ENCODE peak calls at places on chromosomes 5 and 9, in five cellular contexts. One of them, this sample, is unnamed.

GRCh38 chr5:169303119-169303515 is 2.2 kb upstream of the SLIT3 start:
- DNase-seq in anterior cingulate cortex: no peak
- DNase-seq in Caki2: no peak
- DNase-seq in heart left ventricle: no peak
- DNase-seq in iris pigment epithelial cell: no peak
- DNase-seq in this sample: no peak

GRCh38 chr5:135545115-135545514 is 9.4 kb upstream of the NEUROG1 start:
- DNase-seq in anterior cingulate cortex: no peak
- DNase-seq in iris pigment epithelial cell: no peak
- DNase-seq in Caki2: no peak
- DNase-seq in heart left ventricle: no peak
- DNase-seq in this sample: no peak

GRCh38 chr9:85040141-85040540 is 370.6 kb downstream of the NTRK2 start:
- DNase-seq in heart left ventricle: no peak
- DNase-seq in iris pigment epithelial cell: no peak
- DNase-seq in anterior cingulate cortex: peak
- DNase-seq in Caki2: no peak
- DNase-seq in this sample: no peak

GRCh38 chr5:122756263-122756911 is 18.5 kb upstream of the SNX2 start:
- DNase-seq in heart left ventricle: no peak
- DNase-seq in Caki2: no peak
- DNase-seq in anterior cingulate cortex: no peak
- DNase-seq in iris pigment epithelial cell: peak
- DNase-seq in this sample: peak

GRCh38 chr9:23372703-23373102 is 453.3 kb downstream of the ELAVL2 start:
- DNase-seq in Caki2: no peak
- DNase-seq in iris pigment epithelial cell: no peak
- DNase-seq in heart left ventricle: no peak
- DNase-seq in anterior cingulate cortex: no peak
- DNase-seq in this sample: no peak

GRCh38 chr5:180172447-180173197 is 36.4 kb downstream of the RASGEF1C start:
- DNase-seq in Caki2: no peak
- DNase-seq in iris pigment epithelial cell: no peak
- DNase-seq in heart left ventricle: peak
- DNase-seq in anterior cingulate cortex: peak
- DNase-seq in this sample: peak

GRCh38 chr5:54013556-54014157 is 296.7 kb downstream of the ARL15 start:
- DNase-seq in heart left ventricle: peak
- DNase-seq in iris pigment epithelial cell: peak
- DNase-seq in anterior cingulate cortex: no peak
- DNase-seq in Caki2: peak
- DNase-seq in this sample: no peak

GRCh38 chr5:135488727-135489465 is 36.7 kb upstream of the TIFAB start:
- DNase-seq in anterior cingulate cortex: peak
- DNase-seq in Caki2: peak
- DNase-seq in heart left ventricle: no peak
- DNase-seq in iris pigment epithelial cell: peak
- DNase-seq in this sample: no peak

GRCh38 chr5:147935032-147935431 is 28.7 kb upstream of the C5orf46 start:
- DNase-seq in Caki2: peak
- DNase-seq in iris pigment epithelial cell: peak
- DNase-seq in anterior cingulate cortex: no peak
- DNase-seq in heart left ventricle: no peak
- DNase-seq in this sample: no peak

GRCh38 chr5:110852053-110852452 is 113.2 kb downstream of the SLC25A46 start:
- DNase-seq in heart left ventricle: no peak
- DNase-seq in anterior cingulate cortex: no peak
- DNase-seq in Caki2: no peak
- DNase-seq in iris pigment epithelial cell: peak
- DNase-seq in this sample: no peak

GRCh38 chr5:87076931-87077330 is 190.8 kb upstream of the RASA1 start:
- DNase-seq in Caki2: no peak
- DNase-seq in anterior cingulate cortex: no peak
- DNase-seq in heart left ventricle: no peak
- DNase-seq in iris pigment epithelial cell: peak
- DNase-seq in this sample: no peak

GRCh38 chr5:168286386-168286785 is 5.1 kb upstream of the WWC1 start:
- DNase-seq in Caki2: peak
- DNase-seq in heart left ventricle: no peak
- DNase-seq in iris pigment epithelial cell: no peak
- DNase-seq in anterior cingulate cortex: peak
- DNase-seq in this sample: peak

GRCh38 chr5:156271569-156271968 is 55.4 kb upstream of the SGCD start:
- DNase-seq in Caki2: no peak
- DNase-seq in heart left ventricle: peak
- DNase-seq in anterior cingulate cortex: no peak
- DNase-seq in iris pigment epithelial cell: no peak
- DNase-seq in this sample: no peak

GRCh38 chr9:6575324-6575758 is 70.2 kb downstream of the GLDC start:
- DNase-seq in heart left ventricle: no peak
- DNase-seq in anterior cingulate cortex: no peak
- DNase-seq in iris pigment epithelial cell: no peak
- DNase-seq in Caki2: no peak
- DNase-seq in this sample: peak

GRCh38 chr5:1063661-1064382 is 48.0 kb downstream of the SLC12A7 start:
- DNase-seq in Caki2: no peak
- DNase-seq in iris pigment epithelial cell: no peak
- DNase-seq in heart left ventricle: no peak
- DNase-seq in anterior cingulate cortex: no peak
- DNase-seq in this sample: no peak

GRCh38 chr5:65866837-65867508 is 59.4 kb upstream of the ERBIN start:
- DNase-seq in anterior cingulate cortex: no peak
- DNase-seq in iris pigment epithelial cell: no peak
- DNase-seq in Caki2: no peak
- DNase-seq in heart left ventricle: no peak
- DNase-seq in this sample: no peak

GRCh38 chr5:98907951-98908350 is 20.9 kb downstream of the CHD1 start:
- DNase-seq in anterior cingulate cortex: no peak
- DNase-seq in heart left ventricle: no peak
- DNase-seq in iris pigment epithelial cell: no peak
- DNase-seq in Caki2: no peak
- DNase-seq in this sample: no peak

GRCh38 chr5:135075621-135076585 is 41.9 kb upstream of the PITX1 start:
- DNase-seq in iris pigment epithelial cell: peak
- DNase-seq in heart left ventricle: no peak
- DNase-seq in Caki2: no peak
- DNase-seq in anterior cingulate cortex: no peak
- DNase-seq in this sample: no peak

GRCh38 chr9:37904647-37905505 is 949 bp upstream of the SLC25A51 start:
- DNase-seq in iris pigment epithelial cell: peak
- DNase-seq in heart left ventricle: no peak
- DNase-seq in Caki2: no peak
- DNase-seq in anterior cingulate cortex: no peak
- DNase-seq in this sample: no peak

GRCh38 chr5:157312492-157312891 is 46.6 kb downstream of the CYFIP2 start:
- DNase-seq in heart left ventricle: no peak
- DNase-seq in Caki2: peak
- DNase-seq in anterior cingulate cortex: peak
- DNase-seq in iris pigment epithelial cell: peak
- DNase-seq in this sample: peak

GRCh38 chr5:83608122-83608521 is 112.5 kb downstream of the HAPLN1 start:
- DNase-seq in anterior cingulate cortex: peak
- DNase-seq in Caki2: no peak
- DNase-seq in heart left ventricle: no peak
- DNase-seq in iris pigment epithelial cell: peak
- DNase-seq in this sample: peak

This sample was measured in GM10248.